ENCODE peak calls at places on chromosomes 11 and 22, in five cellular contexts. C, K, E, J and H are unnamed samples.

GRCh38 chr11:843818-844692 is 1.4 kb downstream of the TSPAN4 start:
- DNase-seq in C (peak; percentile 98), K (peak; percentile 97), E (peak; percentile 93), J (peak; percentile 94), H (peak; percentile 91)

GRCh38 chr22:48919851-48920589 is 907.7 kb downstream of the BRD1 start:
- DNase-seq in C (no peak), K (peak; percentile 40), E (no peak), J (no peak), H (no peak)

GRCh38 chr11:82676483-82677094 is 57.1 kb downstream of the FAM181B start:
- DNase-seq in C (no peak), K (no peak), E (no peak), J (no peak), H (no peak)

GRCh38 chr11:38448284-38448683 is 1850.2 kb upstream of the RAG2 start:
- DNase-seq in C (no peak), K (no peak), E (no peak), J (no peak), H (no peak)

GRCh38 chr11:65288706-65289536 is 25.7 kb upstream of the CDC42EP2 start:
- DNase-seq in C (no peak), K (no peak), E (no peak), J (no peak), H (no peak)

GRCh38 chr11:34331329-34331728 is 26.5 kb downstream of the ABTB2 start:
- DNase-seq in C (peak; percentile 80), K (no peak), E (peak; percentile 83), J (no peak), H (peak; percentile 82)

GRCh38 chr11:118206612-118207031 is 18.2 kb downstream of the JAML start:
- DNase-seq in C (peak; percentile 5), K (no peak), E (no peak), J (no peak), H (no peak)

GRCh38 chr22:41589260-41589600 is 410 bp downstream of the PMM1 start:
- DNase-seq in C (peak; percentile 32), K (no peak), E (peak; percentile 30), J (no peak), H (no peak)

GRCh38 chr22:17931400-17931825 is 92.9 kb downstream of the MICAL3 start:
- DNase-seq in C (no peak), K (no peak), E (no peak), J (no peak), H (peak; percentile 19)

GRCh38 chr11:113895367-113896155 is 9.0 kb upstream of the HTR3B start:
- DNase-seq in C (no peak), K (no peak), E (no peak), J (no peak), H (no peak)

GRCh38 chr11:103051158-103051801 is 40.7 kb downstream of the DCUN1D5 start:
- DNase-seq in C (no peak), K (no peak), E (peak; percentile 76), J (no peak), H (no peak)

GRCh38 chr11:130122141-130122575 is 37.4 kb upstream of the ST14 start:
- DNase-seq in C (no peak), K (no peak), E (no peak), J (no peak), H (no peak)

GRCh38 chr11:71305041-71305440 is 52.7 kb upstream of the SHANK2 start:
- DNase-seq in C (no peak), K (peak; percentile 40), E (no peak), J (peak; percentile 12), H (no peak)

GRCh38 chr22:49564666-49565515 is 262.8 kb downstream of the BRD1 start:
- DNase-seq in C (no peak), K (no peak), E (no peak), J (peak; percentile 33), H (no peak)

GRCh38 chr11:66956689-66957290 is 1.4 kb downstream of the PC start:
- DNase-seq in C (peak; percentile 66), K (no peak), E (peak; percentile 92), J (no peak), H (peak; percentile 50)

GRCh38 chr11:27902981-27903624 is 202.8 kb upstream of the BDNF start:
- DNase-seq in C (peak; percentile 27), K (no peak), E (peak; percentile 74), J (no peak), H (peak; percentile 90)

GRCh38 chr11:78244080-78244479 is 55.4 kb downstream of the USP35 start:
- DNase-seq in C (peak; percentile 46), K (no peak), E (peak; percentile 61), J (no peak), H (no peak)

GRCh38 chr11:121394785-121395184 is 57.3 kb upstream of the SORL1 start:
- DNase-seq in C (no peak), K (no peak), E (no peak), J (no peak), H (no peak)

GRCh38 chr11:33941637-33942160 is 49.8 kb upstream of the LMO2 start:
- DNase-seq in C (peak; percentile 62), K (peak; percentile 75), E (peak; percentile 71), J (no peak), H (no peak)

GRCh38 chr11:133661867-133662266 is 129.6 kb upstream of the OPCML start:
- DNase-seq in C (no peak), K (no peak), E (no peak), J (no peak), H (no peak)

GRCh38 chr22:21652547-21653545 is 10.7 kb downstream of the SDF2L1 start:
- DNase-seq in C (no peak), K (no peak), E (no peak), J (no peak), H (no peak)

GRCh38 chr11:22669368-22669767 is 3.0 kb downstream of the GAS2 start:
- DNase-seq in C (no peak), K (no peak), E (no peak), J (no peak), H (no peak)

GRCh38 chr11:22668005-22668796 is 1.8 kb downstream of the GAS2 start:
- DNase-seq in C (no peak), K (no peak), E (no peak), J (no peak), H (no peak)

GRCh38 chr11:22671751-22672150 is 5.3 kb downstream of the GAS2 start:
- DNase-seq in C (peak; percentile 2), K (no peak), E (peak; percentile 27), J (no peak), H (no peak)

GRCh38 chr11:22666700-22667439 is 459 bp downstream of the GAS2 start:
- DNase-seq in C (peak; percentile 54), K (no peak), E (peak; percentile 43), J (peak; percentile 75), H (no peak)

DNA sequence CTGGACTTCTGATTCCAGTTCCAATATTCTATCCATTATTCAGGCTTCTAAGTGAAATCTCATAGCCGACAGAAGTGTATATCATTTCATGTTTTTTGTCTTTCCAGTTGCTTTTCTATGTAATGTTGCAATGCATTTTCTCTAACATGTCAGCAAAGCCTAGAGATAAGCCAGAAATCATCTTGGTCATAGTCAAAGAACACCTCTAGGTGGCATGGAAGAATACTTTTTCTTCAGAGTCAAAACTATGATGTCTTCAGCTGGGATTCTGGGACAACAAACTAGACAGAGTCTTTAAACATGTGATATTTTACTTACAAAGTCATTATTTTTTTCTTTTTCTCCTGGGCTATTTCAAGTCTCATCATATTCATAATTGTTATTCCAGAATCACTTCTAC is 4.4 kb downstream of the GAS2 start:
- DNase-seq in C (peak; percentile 14), K (no peak), E (no peak), J (no peak), H (no peak)
- TF ChIP-seq CTCF in C (peak; percentile 18), K (peak; percentile 44), E (no peak), J (no peak), H (no peak)

DNA sequence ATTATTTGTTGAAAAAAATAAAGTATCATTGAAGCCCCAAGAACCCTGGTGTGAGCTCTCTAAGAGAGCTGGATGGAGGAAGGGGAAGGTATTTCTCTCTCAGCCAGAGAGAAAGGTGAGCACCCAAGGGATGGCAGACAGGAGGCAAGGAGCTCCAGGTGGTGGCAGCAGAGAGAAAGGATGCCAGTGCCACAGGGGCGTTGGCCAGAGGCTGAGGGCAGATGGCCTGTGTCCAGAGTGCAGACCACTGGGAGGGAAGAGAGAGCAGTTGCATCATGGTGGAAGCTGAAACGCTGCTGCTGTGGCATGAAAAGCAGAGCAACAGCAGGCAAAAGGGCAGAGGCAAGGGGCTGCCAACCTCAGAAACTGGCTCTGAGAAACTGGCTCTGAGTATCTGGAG is 8.5 kb downstream of the SPON1 start:
- DNase-seq in C (no peak), K (no peak), E (no peak), J (no peak), H (peak; percentile 1)
- TF ChIP-seq CTCF in C (no peak), K (peak; percentile 37), E (peak; percentile 25), J (no peak), H (peak; percentile 55)

GRCh38 chr22:23204541-23205157 is 24.3 kb downstream of the BCR start:
- DNase-seq in C (no peak), K (peak; percentile 69), E (peak; percentile 38), J (peak; percentile 60), H (no peak)
- TF ChIP-seq CTCF in C (no peak), K (peak; percentile 36), E (no peak), J (no peak), H (no peak)

GRCh38 chr11:126262216-126262615 is 6.5 kb downstream of the SRPRA start:
- DNase-seq in C (no peak), K (no peak), E (no peak), J (no peak), H (no peak)
- TF ChIP-seq CTCF in C (no peak), K (no peak), E (no peak), J (no peak), H (no peak)